ENCODE peak calls at places on chromosomes 3 and 15, in seven cellular contexts. K is heart left ventricle, D is testis, Q is adrenal gland, C is IMR-90, M is Peyer's patch, O is HCT116. R is an unnamed sample. For H3K36me3, the result is how much of the 10 kb centered on the place peaks cover.

GRCh38 chr15:85710340-85710842 is 84.3 kb downstream of the KLHL25 start:
- DNase-seq in K (no peak), D (no peak), Q (no peak), C (no peak), M (no peak), O (no peak), R (no peak)

GRCh38 chr3:115615001-115615447 is 8.3 kb upstream of the GAP43 start:
- DNase-seq in K (no peak), D (no peak), Q (no peak), C (peak), M (no peak), O (peak), R (no peak)

GRCh38 chr3:183662099-183662498 is 26.7 kb downstream of the KLHL24 start:
- DNase-seq in K (no peak), D (no peak), Q (no peak), C (no peak), M (no peak), O (no peak), R (no peak)

GRCh38 chr3:188914556-188914955 is 257.2 kb upstream of the TPRG1 start:
- DNase-seq in K (no peak), D (no peak), Q (no peak), C (peak), M (no peak), O (no peak), R (no peak)

GRCh38 chr15:67883228-67883773 is 43.5 kb upstream of the RNU6-1 start:
- DNase-seq in K (no peak), D (peak), Q (no peak), C (no peak), M (no peak), O (no peak), R (no peak)

GRCh38 chr3:171269557-171269956 is 190.6 kb downstream of the TNIK start:
- DNase-seq in K (no peak), D (no peak), Q (no peak), C (no peak), M (no peak), O (no peak), R (no peak)

GRCh38 chr15:98648654-98649537 is 557 bp downstream of the IGF1R start:
- DNase-seq in K (peak), D (peak), Q (peak), C (peak), M (peak), O (no peak), R (peak)

GRCh38 chr15:56749982-56750381 is 16.7 kb upstream of the ZNF280D start:
- DNase-seq in K (no peak), D (no peak), Q (no peak), C (peak), M (no peak), O (no peak), R (no peak)

GRCh38 chr3:72334681-72335457 is 513.4 kb downstream of the SHQ1 start:
- DNase-seq in K (no peak), D (no peak), Q (no peak), C (no peak), M (no peak), O (no peak), R (no peak)

GRCh38 chr3:123314409-123315270 is 112.9 kb downstream of the SEC22A start:
- DNase-seq in K (no peak), D (no peak), Q (no peak), C (no peak), M (no peak), O (no peak), R (no peak)

GRCh38 chr15:51681303-51681963 is at the start of gene SCG3:
- DNase-seq in K (peak), D (peak), Q (peak), C (peak), M (peak), O (peak), R (peak)

GRCh38 chr3:197426161-197426566 is 127.8 kb upstream of the DLG1 start:
- DNase-seq in K (no peak), D (peak), Q (no peak), C (no peak), M (no peak), O (no peak), R (no peak)

GRCh38 chr15:89500397-89501270 is 4.3 kb upstream of the RHCG start:
- DNase-seq in K (no peak), D (no peak), Q (no peak), C (no peak), M (no peak), O (no peak), R (no peak)

GRCh38 chr3:133828576-133829309 is 23.1 kb downstream of the SRPRB start:
- DNase-seq in K (peak), D (no peak), Q (no peak), C (no peak), M (peak), O (no peak), R (no peak)

GRCh38 chr15:65730560-65731172 is 61.4 kb downstream of the DENND4A start:
- DNase-seq in K (no peak), D (no peak), Q (no peak), C (peak), M (no peak), O (peak), R (no peak)

GRCh38 chr15:93587046-93587445 is 498.0 kb upstream of the RGMA start:
- DNase-seq in K (no peak), D (no peak), Q (no peak), C (no peak), M (no peak), O (no peak), R (no peak)

GRCh38 chr15:57554063-57554820 is 37.5 kb upstream of the MYZAP start:
- DNase-seq in K (no peak), D (no peak), Q (no peak), C (no peak), M (no peak), O (no peak), R (no peak)

GRCh38 chr3:178291555-178291954 is 244.7 kb upstream of the KCNMB2 start:
- DNase-seq in K (no peak), D (no peak), Q (no peak), C (no peak), M (no peak), O (no peak), R (no peak)

GRCh38 chr3:111595239-111595638 is at the start of gene ZBED2:
- DNase-seq in K (no peak), D (no peak), Q (no peak), C (no peak), M (no peak), O (no peak), R (no peak)

GRCh38 chr3:187733371-187733770 is 11.9 kb downstream of the BCL6 start:
- DNase-seq in K (no peak), D (no peak), Q (no peak), C (no peak), M (no peak), O (no peak), R (no peak)
- H3K36me3 ChIP-seq in K (half or more), D (under half), Q (under half), C (under half), M (under half), O (under half), R (under half)

GRCh38 chr3:11643212-11644087 is at the start of gene VGLL4:
- DNase-seq in K (peak), D (peak), Q (peak), C (peak), M (peak), O (peak), R (peak)

GRCh38 chr3:11641683-11642407 is 1.9 kb downstream of the VGLL4 start:
- DNase-seq in K (no peak), D (peak), Q (no peak), C (peak), M (no peak), O (no peak), R (no peak)

GRCh38 chr3:11642455-11643162 is 1.1 kb downstream of the VGLL4 start:
- DNase-seq in K (peak), D (peak), Q (peak), C (peak), M (peak), O (peak), R (peak)

GRCh38 chr3:11640009-11640673 is 3.6 kb downstream of the VGLL4 start:
- DNase-seq in K (no peak), D (no peak), Q (no peak), C (peak), M (no peak), O (no peak), R (no peak)

GRCh38 chr3:11641316-11641682 is 2.4 kb downstream of the VGLL4 start:
- DNase-seq in K (no peak), D (no peak), Q (no peak), C (peak), M (no peak), O (no peak), R (no peak)
- TF ChIP-seq POLR2A in K (no peak), D (no peak), Q (no peak), C (no peak), M (no peak), O (no peak), R (no peak)

GRCh38 chr15:79455361-79455760 is 23.2 kb downstream of the MINAR1 start:
- DNase-seq in K (no peak), D (no peak), Q (no peak), C (peak), M (no peak), O (no peak), R (no peak)
- H3K4me3 ChIP-seq in K (no peak), D (no peak), Q (no peak), C (no peak), M (no peak), O (no peak), R (no peak)

GRCh38 chr3:138441256-138441655 is 6.8 kb downstream of the ESYT3 start:
- DNase-seq in K (no peak), D (no peak), Q (no peak), C (no peak), M (no peak), O (no peak), R (no peak)

GRCh38 chr3:138440596-138440995 is 6.2 kb downstream of the ESYT3 start:
- DNase-seq in K (no peak), D (no peak), Q (no peak), C (peak), M (no peak), O (no peak), R (no peak)

GRCh38 chr3:138442433-138442832 is 8.0 kb downstream of the ESYT3 start:
- DNase-seq in K (no peak), D (no peak), Q (no peak), C (peak), M (no peak), O (peak), R (no peak)

GRCh38 chr3:138442996-138443395 is 8.6 kb downstream of the ESYT3 start:
- DNase-seq in K (no peak), D (no peak), Q (no peak), C (no peak), M (no peak), O (no peak), R (no peak)

DNA sequence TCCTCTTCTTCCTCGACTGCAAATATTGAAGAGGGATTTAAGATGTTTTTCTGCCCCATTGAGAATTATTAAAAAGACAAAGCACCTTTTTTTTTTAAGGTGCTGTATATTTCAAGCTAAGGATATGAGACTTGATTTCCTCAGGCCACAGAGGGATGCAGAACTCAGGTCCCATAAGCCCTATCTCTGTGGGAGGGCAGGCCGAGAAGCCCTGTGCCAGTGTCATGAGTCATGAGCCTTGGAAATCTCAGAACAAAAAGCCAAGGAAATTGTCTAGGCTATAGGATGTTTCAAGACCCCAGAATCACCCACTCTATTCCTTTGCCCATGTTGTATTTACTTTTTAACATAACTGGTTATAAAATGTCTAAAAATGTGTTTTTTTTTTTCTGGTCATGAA is 7.3 kb downstream of the ESYT3 start:
- DNase-seq in K (no peak), D (no peak), Q (no peak), C (peak), M (no peak), O (no peak), R (no peak)
- H3K36me3 ChIP-seq in K (under half), D (under half), Q (under half), C (under half), M (under half), O (under half), R (under half)

GRCh38 chr3:54053201-54053600 is 69.2 kb upstream of the CACNA2D3 start:
- DNase-seq in K (no peak), D (no peak), Q (no peak), C (no peak), M (no peak), O (no peak), R (no peak)
- TF ChIP-seq POLR2A in K (no peak), D (no peak), Q (no peak), C (no peak), M (no peak), O (no peak), R (no peak)

GRCh38 chr15:74726774-74727164 is 1.4 kb upstream of the CYP1A1 start:
- DNase-seq in K (no peak), D (no peak), Q (no peak), C (no peak), M (no peak), O (no peak), R (no peak)
- H3K4me3 ChIP-seq in K (peak), D (peak), Q (no peak), C (peak), M (peak), O (peak), R (peak)

GRCh38 chr3:50258979-50259378 is 10.0 kb upstream of the SEMA3B start:
- DNase-seq in K (no peak), D (no peak), Q (no peak), C (no peak), M (no peak), O (no peak), R (no peak)

GRCh38 chr3:50257990-50258389 is 11.0 kb upstream of the SEMA3B start:
- DNase-seq in K (no peak), D (no peak), Q (no peak), C (no peak), M (no peak), O (no peak), R (no peak)

GRCh38 chr3:50259432-50260026 is 9.4 kb upstream of the SEMA3B start:
- DNase-seq in K (no peak), D (no peak), Q (no peak), C (no peak), M (no peak), O (no peak), R (no peak)

GRCh38 chr3:50255251-50255615 is 13.7 kb upstream of the SEMA3B start:
- DNase-seq in K (no peak), D (no peak), Q (no peak), C (no peak), M (no peak), O (no peak), R (no peak)

GRCh38 chr3:50256978-50257890 is 11.7 kb upstream of the SEMA3B start:
- DNase-seq in K (no peak), D (peak), Q (no peak), C (no peak), M (peak), O (no peak), R (peak)
- H3K36me3 ChIP-seq in K (half or more), D (under half), Q (under half), C (half or more), M (under half), O (under half), R (under half)

GRCh38 chr3:128071771-128072453 is 19.7 kb downstream of the SEC61A1 start:
- DNase-seq in K (no peak), D (no peak), Q (no peak), C (no peak), M (no peak), O (no peak), R (no peak)

GRCh38 chr3:128073807-128074206 is 21.6 kb downstream of the SEC61A1 start:
- DNase-seq in K (no peak), D (no peak), Q (no peak), C (no peak), M (no peak), O (no peak), R (no peak)

GRCh38 chr3:128073185-128073725 is 21.0 kb downstream of the SEC61A1 start:
- DNase-seq in K (no peak), D (no peak), Q (no peak), C (no peak), M (no peak), O (no peak), R (no peak)

GRCh38 chr3:128070898-128071591 is 18.8 kb downstream of the SEC61A1 start:
- DNase-seq in K (no peak), D (no peak), Q (peak), C (no peak), M (no peak), O (no peak), R (no peak)

GRCh38 chr3:128072454-128073184 is 20.4 kb downstream of the SEC61A1 start:
- DNase-seq in K (no peak), D (no peak), Q (no peak), C (no peak), M (no peak), O (no peak), R (no peak)
- TF ChIP-seq POLR2A in K (no peak), D (no peak), Q (no peak), C (no peak), M (no peak), O (no peak), R (no peak)

R was measured in transverse colon.